ENCODE peak calls at places on chromosomes 5 and 9, in five cellular contexts. Q is tibial artery; W is CD4-positive, alpha-beta T cell; U is SK-N-SH; F is left ventricle myocardium inferior. X is an unnamed sample. For H3K27me3, the result is how much of the 10 kb centered on the place peaks cover.

GRCh38 chr9:37374892-37375291 is 47.6 kb upstream of the GRHPR start:
- DNase-seq in Q (no peak), U (no peak), F (no peak), W (no peak), X (no peak)

GRCh38 chr9:89038354-89039091 is 47.3 kb downstream of the S1PR3 start:
- DNase-seq in U (no peak), Q (peak), F (no peak), W (no peak), X (peak)

GRCh38 chr5:112978836-112979235 is 2.2 kb downstream of the DCP2 start:
- DNase-seq in U (no peak), W (no peak), F (no peak), Q (no peak), X (no peak)

GRCh38 chr5:111236995-111237394 is 12.8 kb downstream of the CAMK4 start:
- DNase-seq in U (no peak), Q (no peak), F (no peak), W (no peak), X (no peak)

GRCh38 chr9:81479573-81479972 is 209.8 kb downstream of the TLE1 start:
- DNase-seq in F (no peak), U (no peak), Q (no peak), W (no peak), X (no peak)

GRCh38 chr9:131874916-131875670 is 135.2 kb upstream of the RAPGEF1 start:
- DNase-seq in W (no peak), Q (peak), U (no peak), F (no peak), X (no peak)

GRCh38 chr5:56507348-56507930 is 274.3 kb upstream of the ANKRD55 start:
- DNase-seq in F (no peak), U (no peak), Q (no peak), W (no peak), X (no peak)

GRCh38 chr5:150561571-150562295 is 53.8 kb downstream of the NDST1 start:
- DNase-seq in U (no peak), Q (peak), W (no peak), F (no peak), X (no peak)

GRCh38 chr5:374631-375335 is 53.3 kb downstream of the AHRR start:
- DNase-seq in Q (peak), F (no peak), W (no peak), U (peak), X (peak)

GRCh38 chr5:117833666-117834065 is 1154.7 kb downstream of the DTWD2 start:
- DNase-seq in Q (no peak), W (no peak), U (no peak), F (no peak), X (peak)

GRCh38 chr9:120755827-120756434 is 37.3 kb downstream of the FBXW2 start:
- DNase-seq in W (peak), Q (no peak), U (peak), F (no peak), X (peak)

GRCh38 chr9:33510264-33511183 is 13.5 kb upstream of the ANKRD18B start:
- DNase-seq in Q (peak), U (peak), W (peak), F (peak), X (peak)

GRCh38 chr5:44862808-44863207 is 54.1 kb downstream of the MRPS30 start:
- DNase-seq in Q (no peak), F (no peak), U (no peak), W (no peak), X (no peak)

GRCh38 chr9:123761905-123762605 is 167.9 kb downstream of the DENND1A start:
- DNase-seq in W (no peak), Q (no peak), F (no peak), U (no peak), X (no peak)

GRCh38 chr5:39689919-39690318 is 265.1 kb upstream of the DAB2 start:
- DNase-seq in F (no peak), U (no peak), Q (no peak), W (no peak), X (no peak)

GRCh38 chr9:116286287-116286686 is 132.7 kb downstream of the PAPPA start:
- DNase-seq in Q (no peak), W (no peak), F (no peak), U (no peak), X (no peak)

GRCh38 chr9:102035929-102036328 is 297.5 kb upstream of the GRIN3A start:
- DNase-seq in U (no peak), Q (no peak), F (no peak), W (no peak), X (no peak)

GRCh38 chr5:34869256-34869655 is 30.3 kb downstream of the TTC23L start:
- DNase-seq in Q (no peak), U (no peak), F (no peak), W (no peak), X (peak)

GRCh38 chr9:79221084-79221483 is 350.7 kb upstream of the TLE4 start:
- DNase-seq in W (no peak), F (no peak), Q (no peak), U (no peak), X (no peak)

GRCh38 chr5:64489857-64490256 is 16.0 kb upstream of the RGS7BP start:
- DNase-seq in Q (no peak), W (no peak), F (no peak), U (no peak), X (no peak)

GRCh38 chr5:64612349-64612961 is 77.8 kb upstream of the SHISAL2B start:
- DNase-seq in U (peak), F (no peak), Q (no peak), W (no peak), X (peak)

GRCh38 chr5:34930527-34930844 is 1.1 kb downstream of the DNAJC21 start:
- DNase-seq in U (no peak), Q (no peak), W (no peak), F (no peak), X (no peak)

GRCh38 chr9:131854334-131854733 is 114.5 kb upstream of the RAPGEF1 start:
- DNase-seq in F (no peak), U (no peak), W (no peak), Q (no peak), X (no peak)

GRCh38 chr5:125696762-125697161 is 726.4 kb upstream of the GRAMD2B start:
- DNase-seq in W (no peak), Q (no peak), F (no peak), U (peak), X (no peak)

GRCh38 chr5:75993638-75994037 is 89.5 kb upstream of the SV2C start:
- DNase-seq in W (no peak), U (no peak), Q (no peak), F (no peak), X (no peak)

GRCh38 chr5:17021363-17021932 is 85.4 kb upstream of the MYO10 start:
- DNase-seq in W (no peak), F (no peak), U (peak), Q (no peak), X (peak)

GRCh38 chr9:3553076-3553765 is 27.4 kb upstream of the RFX3 start:
- DNase-seq in W (no peak), F (no peak), Q (no peak), U (no peak), X (no peak)

GRCh38 chr9:33714989-33715388 is 80.4 kb upstream of the PRSS3 start:
- DNase-seq in Q (no peak), F (no peak), U (no peak), W (no peak), X (no peak)

GRCh38 chr9:3989915-3990314 is 310.0 kb downstream of the GLIS3 start:
- DNase-seq in F (no peak), W (no peak), Q (no peak), U (no peak), X (no peak)

GRCh38 chr5:95846554-95847260 is 24.2 kb upstream of the GLRX start:
- DNase-seq in U (peak), W (peak), F (peak), Q (peak), X (peak)

GRCh38 chr5:37683072-37683471 is 156.8 kb downstream of the GDNF start:
- DNase-seq in U (no peak), F (no peak), Q (no peak), W (no peak), X (no peak)

GRCh38 chr9:14313951-14314423 is at the start of gene NFIB:
- DNase-seq in W (no peak), Q (peak), U (peak), F (peak), X (peak)

GRCh38 chr5:134275822-134276221 is 49.9 kb upstream of the PPP2CA start:
- DNase-seq in W (no peak), U (no peak), F (no peak), Q (no peak), X (no peak)

GRCh38 chr5:170121321-170121720 is 15.6 kb downstream of the FOXI1 start:
- DNase-seq in U (no peak), W (no peak), F (no peak), Q (no peak), X (no peak)

GRCh38 chr9:131676431-131676972 is 63.4 kb downstream of the RAPGEF1 start:
- DNase-seq in U (no peak), F (no peak), W (peak), Q (no peak), X (no peak)

GRCh38 chr5:124706729-124707361 is 39.6 kb downstream of the ZNF608 start:
- DNase-seq in U (peak), F (peak), W (no peak), Q (no peak), X (no peak)

GRCh38 chr9:128416014-128416413 is 4.6 kb upstream of the CERCAM start:
- DNase-seq in W (no peak), U (no peak), Q (no peak), F (no peak), X (no peak)

GRCh38 chr9:128416432-128417019 is 4.1 kb upstream of the CERCAM start:
- DNase-seq in W (no peak), F (no peak), Q (no peak), U (no peak), X (no peak)

GRCh38 chr9:128412120-128412790 is 8.4 kb upstream of the CERCAM start:
- DNase-seq in Q (no peak), U (peak), F (peak), W (peak), X (peak)

GRCh38 chr9:128415222-128415621 is 5.4 kb upstream of the CERCAM start:
- DNase-seq in U (no peak), F (no peak), W (no peak), Q (no peak), X (no peak)

GRCh38 chr9:128414461-128414860 is 6.2 kb upstream of the CERCAM start:
- DNase-seq in F (no peak), Q (no peak), U (no peak), W (no peak), X (no peak)
- TF ChIP-seq CTCF in F (no peak), Q (no peak), U (no peak), W (no peak), X (no peak)

GRCh38 chr5:23284656-23285055 is 222.8 kb upstream of the PRDM9 start:
- DNase-seq in F (no peak), Q (no peak), W (no peak), U (no peak), X (no peak)
- H3K27me3 ChIP-seq in F (under half), Q (under half), W (under half), U (under half), X (under half)

DNA sequence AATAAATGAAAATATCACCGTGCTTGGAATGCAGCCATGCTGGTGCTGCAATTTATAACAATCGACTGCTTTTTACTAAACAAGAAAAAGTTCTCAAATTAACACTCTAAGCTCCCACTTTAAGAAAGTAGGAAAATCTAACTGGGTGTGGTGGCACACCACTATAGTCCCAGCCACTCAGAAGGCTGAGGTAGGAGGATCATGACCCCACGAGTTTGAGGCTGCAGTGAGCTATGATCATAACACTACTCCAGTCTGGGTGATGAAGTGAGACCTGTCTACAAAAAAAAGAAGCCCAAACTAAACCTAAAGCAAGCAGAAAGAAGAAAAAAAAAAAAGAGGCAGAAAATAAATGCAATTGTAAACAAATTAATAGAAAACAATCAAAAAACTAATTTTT is 10.5 kb downstream of the CCNG1 start:
- DNase-seq in Q (no peak), F (no peak), W (no peak), U (no peak), X (no peak)
- H3K27ac ChIP-seq in Q (no peak), F (no peak), W (no peak), U (no peak), X (no peak)

GRCh38 chr5:132444061-132444460 is 46.5 kb downstream of the IRF1 start:
- DNase-seq in U (no peak), W (no peak), F (no peak), Q (peak), X (no peak)

GRCh38 chr5:132446621-132447020 is 44.0 kb downstream of the IRF1 start:
- DNase-seq in F (peak), U (no peak), W (no peak), Q (peak), X (peak)

GRCh38 chr5:132445930-132446329 is 44.6 kb downstream of the IRF1 start:
- DNase-seq in U (no peak), Q (peak), F (no peak), W (no peak), X (no peak)

GRCh38 chr5:132445640-132445923 is 45.0 kb downstream of the IRF1 start:
- DNase-seq in Q (peak), F (no peak), W (no peak), U (no peak), X (no peak)

DNA sequence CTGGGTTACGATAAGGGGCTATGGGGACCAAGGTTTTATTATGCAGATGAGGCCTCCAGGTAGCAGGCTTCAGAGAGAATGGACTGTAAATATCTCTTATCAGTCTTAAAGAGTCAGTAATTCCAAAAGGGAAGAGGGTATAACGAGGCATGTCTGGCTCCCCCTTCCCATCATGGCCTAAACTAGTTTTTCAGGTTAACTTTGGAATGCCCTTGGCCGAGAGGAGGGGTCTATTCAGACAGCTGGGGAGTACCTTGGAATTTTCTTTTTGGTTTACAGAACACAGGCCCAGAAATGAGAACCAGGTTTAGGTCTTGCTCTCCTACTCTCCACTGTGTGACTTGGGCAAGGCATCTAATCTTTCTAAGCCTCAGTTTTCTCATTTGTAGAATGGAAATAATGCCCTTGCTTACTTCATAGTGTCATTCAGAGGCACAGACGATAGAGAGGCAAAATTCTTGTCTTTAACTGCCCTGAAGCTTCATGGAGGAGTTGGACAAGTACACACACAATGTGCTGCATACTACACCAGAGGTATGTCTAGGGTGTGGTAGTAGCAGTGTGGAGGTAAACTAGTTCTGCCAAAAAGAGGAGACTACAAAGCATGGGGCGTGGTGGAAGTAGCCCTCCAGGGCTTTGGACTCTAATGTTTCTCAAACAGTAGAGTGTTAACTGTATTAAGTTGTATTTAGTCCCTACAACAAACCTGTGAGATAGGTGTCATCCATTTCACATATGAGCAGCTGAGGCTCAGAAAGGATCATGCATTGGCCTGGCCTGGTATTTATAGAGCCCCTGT is 45.5 kb downstream of the IRF1 start:
- DNase-seq in W (no peak), F (no peak), Q (no peak), U (no peak), X (no peak)
- TF ChIP-seq CTCF in W (no peak), F (no peak), Q (no peak), U (no peak), X (no peak)

GRCh38 chr9:126635661-126636439 is 22.1 kb downstream of the LMX1B start:
- DNase-seq in W (no peak), U (no peak), Q (no peak), F (no peak), X (no peak)

GRCh38 chr9:126633881-126634558 is 20.3 kb downstream of the LMX1B start:
- DNase-seq in Q (no peak), F (no peak), U (no peak), W (no peak), X (no peak)

GRCh38 chr9:126638571-126639132 is 24.9 kb downstream of the LMX1B start:
- DNase-seq in F (no peak), U (peak), W (no peak), Q (no peak), X (no peak)

GRCh38 chr9:126637002-126637849 is 23.5 kb downstream of the LMX1B start:
- DNase-seq in F (no peak), U (no peak), W (no peak), Q (no peak), X (no peak)

GRCh38 chr9:126635061-126635460 is 21.3 kb downstream of the LMX1B start:
- DNase-seq in U (no peak), Q (no peak), F (no peak), W (no peak), X (no peak)
- H3K27me3 ChIP-seq in U (half or more), Q (half or more), F (half or more), W (half or more), X (under half)

GRCh38 chr9:21561502-21561901 is 79.4 kb upstream of the IFNE start:
- DNase-seq in U (no peak), Q (no peak), W (no peak), F (no peak), X (no peak)

GRCh38 chr9:21560281-21560745 is 78.2 kb upstream of the IFNE start:
- DNase-seq in W (no peak), U (no peak), Q (no peak), F (no peak), X (no peak)

GRCh38 chr9:21558627-21559401 is 76.7 kb upstream of the IFNE start:
- DNase-seq in F (no peak), U (no peak), Q (no peak), W (no peak), X (peak)

GRCh38 chr9:21558079-21558478 is 76.0 kb upstream of the IFNE start:
- DNase-seq in W (no peak), U (no peak), F (no peak), Q (no peak), X (no peak)

DNA sequence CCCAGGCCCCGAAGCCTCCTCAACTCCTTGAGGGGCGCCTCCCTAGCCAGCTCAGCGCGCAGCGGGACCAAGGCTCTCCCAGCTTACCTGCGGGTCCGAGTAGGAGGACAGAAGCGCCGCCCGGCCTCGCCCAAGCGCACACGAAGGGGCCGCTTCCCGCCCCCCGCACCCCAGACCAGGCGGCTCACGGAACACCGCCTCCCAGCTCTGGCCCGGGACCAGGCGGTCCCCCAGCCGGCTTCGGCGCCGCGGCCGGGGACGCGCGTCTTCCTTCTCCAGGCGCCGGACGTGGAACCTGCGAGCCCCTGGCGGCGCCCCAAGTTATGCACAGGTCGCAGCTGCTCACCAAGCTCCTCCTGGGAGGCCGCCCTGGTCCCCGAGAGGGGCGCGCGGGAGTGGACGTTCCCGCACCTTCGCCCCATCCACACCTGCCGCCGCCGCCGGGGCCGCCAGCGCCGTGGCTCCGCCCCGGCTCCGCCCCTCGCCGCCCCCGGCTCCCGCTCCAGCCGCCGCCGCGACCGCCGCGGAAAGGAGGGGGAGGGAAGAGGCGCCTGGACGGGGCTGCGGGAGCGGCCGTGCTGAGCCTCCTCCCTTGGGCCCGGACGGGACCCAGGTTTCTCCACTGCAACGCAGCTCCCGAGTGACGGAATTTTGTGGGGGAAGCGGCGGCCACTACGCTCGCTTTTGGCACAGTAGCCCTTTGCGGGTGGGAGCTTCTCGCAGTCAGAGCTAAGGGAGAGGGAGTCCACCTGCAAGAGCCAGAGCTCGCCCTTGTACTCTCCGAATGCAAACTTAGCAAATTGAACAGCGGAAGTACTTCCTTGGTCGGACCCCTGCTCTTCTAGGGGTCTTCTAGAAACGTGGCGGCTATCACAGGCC is 77.5 kb upstream of the IFNE start:
- DNase-seq in Q (no peak), F (no peak), U (peak), W (peak), X (peak)
- H3K27ac ChIP-seq in Q (no peak), F (no peak), U (no peak), W (no peak), X (peak)

X was measured in testis.